ENCODE peak calls at places on chromosomes 4 and X, in six cellular contexts. Y, U, S, F, A and E are unnamed samples.

GRCh38 chrX:1578511-1579173 is 12.8 kb upstream of the AKAP17A start:
- DNase-seq in F (no peak), A (no peak), U (no peak), S (no peak), Y (no peak), E (no peak)

GRCh38 chrX:108304210-108304609 is 134.0 kb downstream of the COL4A6 start:
- DNase-seq in Y (no peak), A (no peak), U (no peak), S (no peak), F (peak; percentile 29), E (peak; percentile 7)

GRCh38 chr4:40530961-40531635 is 98.6 kb downstream of the RBM47 start:
- DNase-seq in F (no peak), U (no peak), A (no peak), Y (no peak), S (no peak), E (no peak)

GRCh38 chr4:1082215-1083182 is 30.9 kb downstream of the RNF212 start:
- DNase-seq in S (no peak), F (peak; percentile 69), Y (peak; percentile 24), U (peak; percentile 15), A (no peak), E (peak; percentile 70)

GRCh38 chr4:183838987-183839712 is 66.0 kb upstream of the STOX2 start:
- DNase-seq in Y (peak; percentile 42), S (no peak), U (no peak), A (no peak), F (peak; percentile 33), E (peak; percentile 15)

GRCh38 chr4:154329939-154330338 is 161.7 kb downstream of the DCHS2 start:
- DNase-seq in A (no peak), U (no peak), F (peak; percentile 71), S (no peak), Y (peak; percentile 28), E (peak; percentile 24)

GRCh38 chrX:37800762-37801161 is 20.9 kb downstream of the CYBB start:
- DNase-seq in U (no peak), S (no peak), A (no peak), F (no peak), Y (peak; percentile 11), E (no peak)

GRCh38 chrX:149129767-149130166 is 375.3 kb downstream of the IDS start:
- DNase-seq in S (no peak), F (peak; percentile 17), U (no peak), Y (no peak), A (no peak), E (no peak)

GRCh38 chrX:140477987-140478386 is 26.9 kb downstream of the SOX3 start:
- DNase-seq in Y (no peak), A (no peak), S (no peak), F (no peak), U (peak; percentile 62), E (no peak)

GRCh38 chr4:123547167-123547817 is 150.7 kb downstream of the SPRY1 start:
- DNase-seq in Y (peak; percentile 68), F (no peak), A (peak; percentile 49), S (no peak), U (peak; percentile 93), E (no peak)

GRCh38 chrX:108736509-108737479 is at the start of gene IRS4:
- DNase-seq in Y (peak; percentile 47), F (peak; percentile 11), S (peak; percentile 90), U (peak; percentile 98), A (peak; percentile 78), E (no peak)

GRCh38 chr4:188021548-188022249 is 26.1 kb downstream of the ZFP42 start:
- DNase-seq in Y (peak; percentile 91), U (no peak), A (no peak), S (no peak), F (no peak), E (no peak)

GRCh38 chr4:80309301-80310004 is 26.1 kb upstream of the CFAP299 start:
- DNase-seq in U (no peak), F (peak; percentile 78), Y (peak; percentile 36), S (no peak), A (no peak), E (peak; percentile 96)

GRCh38 chr4:2339458-2340271 is 77.8 kb upstream of the MXD4 start:
- DNase-seq in U (peak; percentile 54), A (no peak), F (no peak), S (no peak), Y (no peak), E (no peak)

GRCh38 chr4:150367326-150367725 is 214.6 kb upstream of the MAB21L2 start:
- DNase-seq in U (peak; percentile 42), A (peak; percentile 41), F (no peak), S (peak; percentile 29), Y (no peak), E (no peak)

GRCh38 chr4:150371869-150372268 is 210.1 kb upstream of the MAB21L2 start:
- DNase-seq in Y (no peak), S (no peak), F (no peak), U (no peak), A (no peak), E (no peak)

GRCh38 chr4:150366487-150366999 is 215.4 kb upstream of the MAB21L2 start:
- DNase-seq in F (no peak), A (no peak), Y (no peak), U (peak; percentile 53), S (peak; percentile 93), E (no peak)

GRCh38 chr4:150369434-150370141 is 212.4 kb upstream of the MAB21L2 start:
- DNase-seq in U (no peak), F (no peak), Y (no peak), A (no peak), S (no peak), E (no peak)

DNA sequence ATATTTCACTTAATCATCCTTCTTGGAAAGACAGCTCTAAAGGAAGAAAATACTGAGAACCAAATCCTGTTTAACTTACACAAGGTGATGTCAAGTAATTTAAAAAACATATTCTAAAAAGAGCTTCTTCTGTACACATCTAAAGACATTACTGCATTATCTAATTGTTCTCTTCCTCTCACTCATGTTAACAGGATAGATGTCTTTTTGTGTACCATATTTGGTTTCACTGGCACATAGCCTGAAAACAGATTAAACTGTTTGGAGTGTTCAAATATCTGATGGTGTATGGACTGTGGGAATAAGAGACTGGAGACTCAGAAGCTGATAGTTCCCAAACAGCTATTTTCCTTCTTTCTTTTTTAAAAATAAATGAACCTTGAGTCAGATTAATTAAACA is 213.3 kb upstream of the MAB21L2 start:
- DNase-seq in U (no peak), F (peak; percentile 27), A (no peak), Y (no peak), S (no peak), E (peak; percentile 35)
- H4K91ac ChIP-seq in U (no peak overlapping the region), F (no peak overlapping the region), A (no peak overlapping the region), Y (no peak overlapping the region), S (no peak overlapping the region), E (no peak overlapping the region)

DNA sequence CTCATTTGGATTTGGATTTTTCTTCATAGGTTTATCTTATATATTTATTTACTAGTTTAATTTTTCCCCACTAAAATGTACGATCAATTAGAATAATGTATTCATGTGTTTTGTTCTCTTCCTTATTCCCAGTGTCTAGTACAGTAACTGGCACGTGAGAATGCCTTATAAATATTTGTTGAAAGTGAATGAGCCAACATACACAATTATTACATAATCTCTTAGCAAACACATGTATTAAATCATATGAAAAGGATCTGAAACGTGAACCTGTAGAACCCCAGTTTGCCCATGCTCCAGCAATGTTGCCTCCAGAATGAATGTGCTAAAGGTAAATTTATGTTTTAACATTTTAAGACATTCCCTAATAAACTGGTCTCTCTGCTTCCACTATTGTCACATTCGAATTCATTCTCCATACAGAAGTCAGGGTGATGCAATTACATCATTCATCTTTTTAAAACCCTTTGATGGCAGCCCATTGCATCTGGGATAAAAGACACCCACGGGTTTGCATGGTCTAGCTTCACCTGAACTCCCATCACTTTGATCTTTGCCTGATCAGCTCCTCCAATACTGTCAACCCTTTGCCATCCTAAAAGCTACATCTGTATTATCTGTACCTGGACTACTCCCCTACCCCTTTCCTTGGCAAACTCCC is 30.7 kb upstream of the AREG start:
- DNase-seq in F (no peak), Y (no peak), U (no peak), A (no peak), S (no peak), E (no peak)
- H3K4ac ChIP-seq in F (no peak overlapping the region), Y (no peak overlapping the region), U (no peak overlapping the region), A (no peak overlapping the region), S (no peak overlapping the region), E (no peak overlapping the region)

DNA sequence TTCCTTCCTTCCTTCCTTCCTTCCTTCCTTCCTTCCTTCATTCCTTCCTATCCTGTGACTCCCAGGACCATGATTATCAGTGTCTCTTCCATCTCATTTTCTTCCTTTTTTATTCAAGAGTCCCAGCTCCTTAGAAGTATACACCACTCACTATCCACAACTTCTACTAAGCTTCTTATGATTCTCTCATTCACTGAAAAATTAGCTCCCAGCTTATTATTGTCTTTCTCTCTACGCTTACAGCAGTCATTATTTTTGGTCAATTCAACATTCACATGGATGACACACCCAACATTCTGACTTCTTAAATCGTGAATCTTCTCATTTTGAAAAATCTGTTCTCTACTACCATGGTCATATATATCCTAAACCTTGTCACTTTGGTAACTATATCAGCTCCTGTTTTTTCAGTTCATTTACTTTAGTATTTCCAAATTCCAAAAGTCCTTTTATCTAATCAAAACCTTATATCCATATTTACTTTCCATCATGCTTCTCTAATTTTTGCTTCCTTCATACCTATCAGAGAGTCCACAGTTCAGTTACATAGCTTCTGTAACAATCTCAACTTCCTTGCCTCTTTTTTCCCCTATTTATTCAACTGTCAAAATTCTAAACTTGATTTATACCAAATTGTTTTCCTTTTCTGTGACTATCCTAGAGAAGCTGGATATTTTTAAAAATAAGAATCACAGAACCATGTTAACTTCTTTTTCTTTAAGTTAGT is 677.5 kb downstream of the RAPGEF2 start:
- DNase-seq in S (no peak), F (no peak), Y (no peak), A (no peak), U (no peak), E (no peak)
- H4K91ac ChIP-seq in S (no peak overlapping the region), F (no peak overlapping the region), Y (no peak overlapping the region), A (no peak overlapping the region), U (no peak overlapping the region), E (no peak overlapping the region)

GRCh38 chr4:108139089-108139488 is 29.6 kb downstream of the LEF1 start:
- DNase-seq in A (no peak), F (no peak), Y (no peak), S (no peak), U (no peak), E (no peak)

GRCh38 chr4:108130955-108131354 is 37.8 kb downstream of the LEF1 start:
- DNase-seq in Y (no peak), U (peak; percentile 46), A (no peak), F (no peak), S (no peak), E (no peak)

GRCh38 chr4:108140328-108140727 is 28.4 kb downstream of the LEF1 start:
- DNase-seq in Y (no peak), A (no peak), S (no peak), U (no peak), F (no peak), E (no peak)

GRCh38 chr4:108141213-108142045 is 27.3 kb downstream of the LEF1 start:
- DNase-seq in U (no peak), F (no peak), A (no peak), Y (no peak), S (no peak), E (no peak)

DNA sequence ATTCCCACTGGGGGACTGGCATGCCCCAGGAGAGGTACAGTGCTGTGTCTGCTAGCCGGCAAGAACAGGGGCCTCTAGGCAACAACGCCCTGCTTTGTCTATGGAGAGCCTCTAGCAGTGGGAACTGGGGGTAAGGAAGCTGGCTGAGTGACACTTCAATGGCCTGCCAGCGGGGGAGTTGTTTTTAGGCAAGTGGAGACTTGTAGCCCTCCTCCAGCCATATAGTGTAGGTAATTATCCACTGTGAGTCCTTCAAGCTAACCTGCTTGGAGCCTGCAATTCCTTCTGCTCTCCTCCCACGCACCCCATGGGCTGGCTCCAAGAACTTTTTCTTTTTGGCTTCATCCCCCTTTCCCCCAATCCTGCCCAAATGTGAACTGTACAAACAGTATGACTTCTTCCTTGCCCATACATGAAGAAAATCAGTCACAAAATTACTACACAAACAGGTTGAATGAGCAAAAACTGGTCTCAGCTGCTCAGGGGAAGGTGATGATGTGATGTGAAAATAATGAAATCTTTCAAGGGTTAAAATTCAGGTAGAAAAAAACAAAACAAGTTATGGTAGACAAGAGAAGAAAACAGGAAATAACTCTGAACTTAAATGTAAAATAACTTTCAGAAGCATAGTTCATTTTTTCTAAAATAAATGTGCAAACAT is 33.1 kb downstream of the LEF1 start:
- DNase-seq in U (peak; percentile 86), F (no peak), A (no peak), S (peak; percentile 61), Y (no peak), E (no peak)
- H3K4ac ChIP-seq in U (no peak overlapping the region), F (no peak overlapping the region), A (no peak overlapping the region), S (no peak overlapping the region), Y (no peak overlapping the region), E (no peak overlapping the region)